ENCODE peak calls at places on chromosomes 6 and 20, in seven cellular contexts. Z, A, E, Y, S, P and H are unnamed samples.

GRCh38 chr6:170227521-170227983 is 63.3 kb downstream of the DLL1 start:
- DNase-seq in S (no peak), Z (no peak), Y (no peak), P (no peak), A (no peak), E (no peak), H (no peak)

GRCh38 chr6:70738028-70738427 is 70.3 kb downstream of the SMAP1 start:
- DNase-seq in Z (no peak), E (no peak), S (no peak), P (no peak), Y (peak), A (no peak), H (peak)

GRCh38 chr6:44100088-44100550 is 27.1 kb downstream of the MRPL14 start:
- DNase-seq in Y (peak), S (no peak), E (peak), A (no peak), P (peak), Z (peak), H (peak)

GRCh38 chr6:25872804-25873203 is 1.2 kb downstream of the SLC17A3 start:
- DNase-seq in Y (no peak), S (no peak), A (no peak), E (no peak), Z (no peak), P (no peak), H (no peak)

GRCh38 chr6:109455502-109456282 is at the start of gene MICAL1:
- DNase-seq in P (peak), S (peak), E (no peak), Y (peak), Z (no peak), A (peak), H (peak)

GRCh38 chr20:9617062-9617461 is 102.7 kb downstream of the LAMP5 start:
- DNase-seq in A (peak), P (peak), S (peak), Z (peak), E (peak), Y (peak), H (peak)

GRCh38 chr6:167491403-167492095 is 166.7 kb downstream of the TTLL2 start:
- DNase-seq in Y (no peak), E (no peak), Z (no peak), S (no peak), P (no peak), A (no peak), H (no peak)

GRCh38 chr20:39312107-39312506 is 350.0 kb downstream of the DHX35 start:
- DNase-seq in Z (no peak), Y (no peak), E (no peak), S (no peak), A (no peak), P (no peak), H (no peak)

GRCh38 chr20:3367125-3367524 is 40.3 kb downstream of the DNAAF9 start:
- DNase-seq in P (no peak), S (no peak), E (no peak), Y (no peak), Z (no peak), A (no peak), H (no peak)

GRCh38 chr20:62590301-62591121 is 51.8 kb upstream of the SLCO4A1 start:
- DNase-seq in Z (peak), Y (peak), A (no peak), E (no peak), P (no peak), S (no peak), H (peak)

GRCh38 chr20:39660965-39661364 is 698.8 kb downstream of the DHX35 start:
- DNase-seq in E (no peak), A (no peak), P (no peak), Y (no peak), Z (no peak), S (no peak), H (no peak)

GRCh38 chr20:41029150-41029872 is 689 bp downstream of the TOP1 start:
- DNase-seq in A (peak), E (peak), P (peak), Y (peak), Z (no peak), S (peak), H (peak)

GRCh38 chr6:21593412-21593926 is at the start of gene SOX4:
- DNase-seq in A (peak), E (peak), S (peak), P (peak), Y (peak), Z (peak), H (peak)

GRCh38 chr6:48678390-48678789 is 567.4 kb upstream of the PTCHD4 start:
- DNase-seq in E (no peak), P (no peak), Y (no peak), A (no peak), Z (no peak), S (no peak), H (no peak)

GRCh38 chr20:37333130-37333847 is 12.7 kb upstream of the SRC start:
- DNase-seq in Y (no peak), S (no peak), P (no peak), E (no peak), A (no peak), Z (no peak), H (no peak)

GRCh38 chr6:40397287-40398033 is 189.7 kb downstream of the LRFN2 start:
- DNase-seq in Z (no peak), E (no peak), Y (no peak), S (no peak), A (no peak), P (no peak), H (no peak)

GRCh38 chr20:22723659-22724058 is 139.3 kb upstream of the FOXA2 start:
- DNase-seq in E (peak), Z (peak), P (no peak), A (no peak), S (no peak), Y (peak), H (peak)

GRCh38 chr6:170464524-170464979 is 88.6 kb downstream of the PSMB1 start:
- DNase-seq in S (no peak), E (no peak), Z (no peak), A (no peak), Y (no peak), P (no peak), H (no peak)